ENCODE peak calls at places on chromosomes 5 and 9, in six cellular contexts. D is hepatocyte, R is hypothalamus, U is KBM-7, M is H4, X is fibroblast of mammary gland. I is an unnamed sample.

GRCh38 chr5:108983456-108984092 is 235.9 kb downstream of the FER start:
- DNase-seq in D (no peak), R (no peak), U (no peak), M (no peak), X (peak; percentile 63), I (no peak)

GRCh38 chr5:151707566-151707965 is 20.9 kb upstream of the SPARC start:
- DNase-seq in D (no peak), R (no peak), U (no peak), M (no peak), X (no peak), I (no peak)

GRCh38 chr5:96431376-96432244 is 1.4 kb downstream of the PCSK1 start:
- DNase-seq in D (no peak), R (no peak), U (no peak), M (no peak), X (peak; percentile 95), I (peak; percentile 80)

GRCh38 chr5:135457424-135458071 is 5.4 kb upstream of the TIFAB start:
- DNase-seq in D (peak; percentile 77), R (no peak), U (peak; percentile 84), M (peak; percentile 72), X (peak; percentile 58), I (no peak)

GRCh38 chr5:14263700-14264099 is 120.6 kb downstream of the TRIO start:
- DNase-seq in D (no peak), R (no peak), U (no peak), M (no peak), X (no peak), I (no peak)

GRCh38 chr9:104802110-104802509 is 38.2 kb downstream of the NIPSNAP3B start:
- DNase-seq in D (no peak), R (no peak), U (no peak), M (no peak), X (no peak), I (no peak)

GRCh38 chr5:1926071-1926440 is 43.3 kb upstream of the IRX4 start:
- DNase-seq in D (no peak), R (no peak), U (no peak), M (no peak), X (no peak), I (no peak)

GRCh38 chr5:77935516-77936364 is 159.6 kb upstream of the TBCA start:
- DNase-seq in D (peak; percentile 5), R (no peak), U (peak; percentile 81), M (peak; percentile 77), X (peak; percentile 11), I (no peak)

GRCh38 chr9:121299467-121300282 is 31.7 kb downstream of the GSN start:
- DNase-seq in D (peak; percentile 61), R (peak; percentile 33), U (no peak), M (no peak), X (no peak), I (no peak)

GRCh38 chr9:107688728-107689127 is 199.2 kb upstream of the KLF4 start:
- DNase-seq in D (no peak), R (no peak), U (no peak), M (no peak), X (peak; percentile 27), I (no peak)

GRCh38 chr5:170809551-170809950 is 26.0 kb downstream of the GABRP start:
- DNase-seq in D (peak; percentile 67), R (no peak), U (peak; percentile 4), M (peak; percentile 9), X (peak; percentile 60), I (no peak)

GRCh38 chr9:86632537-86632936 is 278.3 kb upstream of the TUT7 start:
- DNase-seq in D (no peak), R (no peak), U (no peak), M (no peak), X (no peak), I (no peak)

GRCh38 chr9:23826120-23826629 is at the start of gene ELAVL2:
- DNase-seq in D (peak; percentile 95), R (peak; percentile 86), U (no peak), M (peak; percentile 97), X (peak; percentile 89), I (peak; percentile 98)

GRCh38 chr5:72814104-72814503 is 2.4 kb upstream of the TNPO1 start:
- DNase-seq in D (no peak), R (no peak), U (no peak), M (no peak), X (no peak), I (no peak)

GRCh38 chr5:143436871-143437270 is 33.4 kb upstream of the NR3C1 start:
- DNase-seq in D (no peak), R (no peak), U (no peak), M (no peak), X (peak; percentile 46), I (no peak)

GRCh38 chr5:73274870-73275756 is 102.1 kb downstream of the TMEM174 start:
- DNase-seq in D (peak; percentile 36), R (peak; percentile 73), U (no peak), M (no peak), X (peak; percentile 34), I (peak; percentile 44)

GRCh38 chr5:34517249-34517648 is 138.9 kb upstream of the RAI14 start:
- DNase-seq in D (no peak), R (no peak), U (no peak), M (no peak), X (peak; percentile 85), I (no peak)

GRCh38 chr5:173397531-173397930 is 69.3 kb upstream of the STC2 start:
- DNase-seq in D (no peak), R (no peak), U (peak; percentile 3), M (no peak), X (no peak), I (no peak)

GRCh38 chr5:95842955-95843544 is 20.5 kb upstream of the GLRX start:
- DNase-seq in D (peak; percentile 63), R (no peak), U (peak; percentile 95), M (peak; percentile 95), X (peak; percentile 47), I (no peak)

GRCh38 chr9:87959916-87960581 is 14.3 kb downstream of the CDK20 start:
- DNase-seq in D (peak; percentile 53), R (no peak), U (no peak), M (no peak), X (peak; percentile 25), I (no peak)

GRCh38 chr5:175724314-175724713 is 66.4 kb downstream of the HRH2 start:
- DNase-seq in D (no peak), R (no peak), U (no peak), M (no peak), X (no peak), I (no peak)

GRCh38 chr5:37304888-37305287 is 55.7 kb upstream of the CPLANE1 start:
- DNase-seq in D (no peak), R (no peak), U (no peak), M (no peak), X (no peak), I (no peak)

GRCh38 chr5:138583984-138584637 is 8.9 kb upstream of the HSPA9 start:
- DNase-seq in D (no peak), R (no peak), U (no peak), M (no peak), X (no peak), I (no peak)

GRCh38 chr5:126511961-126512360 is 83.1 kb downstream of the ALDH7A1 start:
- DNase-seq in D (no peak), R (no peak), U (no peak), M (no peak), X (no peak), I (no peak)

GRCh38 chr5:74199005-74199404 is 441.5 kb downstream of the ENC1 start:
- DNase-seq in D (no peak), R (no peak), U (no peak), M (peak; percentile 19), X (peak; percentile 44), I (no peak)

GRCh38 chr9:135474915-135475314 is 4.7 kb upstream of the PPP1R26 start:
- DNase-seq in D (peak; percentile 57), R (no peak), U (peak; percentile 45), M (no peak), X (no peak), I (peak; percentile 72)

GRCh38 chr5:43042176-43042625 is 2.1 kb upstream of the ANXA2R start:
- DNase-seq in D (peak; percentile 77), R (peak; percentile 73), U (peak; percentile 95), M (peak; percentile 70), X (peak; percentile 71), I (no peak)

GRCh38 chr5:1909346-1909985 is 26.7 kb upstream of the IRX4 start:
- DNase-seq in D (no peak), R (no peak), U (no peak), M (no peak), X (no peak), I (no peak)

GRCh38 chr9:135985889-135986288 is 24.7 kb upstream of the UBAC1 start:
- DNase-seq in D (no peak), R (no peak), U (no peak), M (no peak), X (no peak), I (no peak)

GRCh38 chr5:124746252-124746915 is at the start of gene ZNF608:
- DNase-seq in D (peak; percentile 63), R (peak; percentile 36), U (peak; percentile 50), M (peak; percentile 90), X (peak; percentile 78), I (no peak)

GRCh38 chr9:114448706-114449105 is 56.6 kb downstream of the WHRN start:
- DNase-seq in D (no peak), R (no peak), U (peak; percentile 18), M (peak; percentile 92), X (peak; percentile 46), I (peak; percentile 5)

GRCh38 chr5:176837707-176838115 is 27.4 kb downstream of the UNC5A start:
- DNase-seq in D (peak; percentile 97), R (peak; percentile 60), U (peak; percentile 82), M (peak; percentile 91), X (peak; percentile 84), I (no peak)

GRCh38 chr9:96241391-96241809 is 60.6 kb downstream of the HSD17B3 start:
- DNase-seq in D (no peak), R (no peak), U (peak; percentile 62), M (peak; percentile 90), X (no peak), I (no peak)

I was measured in dorsolateral prefrontal cortex.